ENCODE peak calls at places on chromosomes 3 and 15, in seven cellular contexts. R, B, Y, Q, O, Z and I are unnamed samples.
A peak's percentile ranks its signal among the peaks of the same experiment; 100 is the strongest.

GRCh38 chr3:16147226-16147625 is 27.3 kb upstream of the GALNT15 start:
- DNase-seq in R (no peak), B (no peak), Y (no peak), Q (no peak), O (no peak), Z (no peak), I (no peak)

GRCh38 chr3:100277255-100277800 is 16.5 kb downstream of the TBC1D23 start:
- DNase-seq in R (no peak), B (no peak), Y (no peak), Q (no peak), O (no peak), Z (no peak), I (no peak)

GRCh38 chr15:58221591-58222241 is 83.5 kb downstream of the AQP9 start:
- DNase-seq in R (peak; percentile 56), B (no peak), Y (no peak), Q (no peak), O (peak; percentile 72), Z (peak; percentile 46), I (no peak)

GRCh38 chr3:36196058-36196457 is 184.2 kb upstream of the STAC start:
- DNase-seq in R (no peak), B (no peak), Y (no peak), Q (no peak), O (no peak), Z (no peak), I (no peak)

GRCh38 chr3:93969443-93969842 is 4.3 kb downstream of the PROS1 start:
- DNase-seq in R (peak; percentile 6), B (no peak), Y (no peak), Q (no peak), O (peak; percentile 6), Z (no peak), I (peak; percentile 21)

GRCh38 chr3:61162965-61163364 is 88.3 kb downstream of the FHIT start:
- DNase-seq in R (no peak), B (no peak), Y (no peak), Q (no peak), O (no peak), Z (no peak), I (no peak)

GRCh38 chr3:141894524-141895176 is 18.2 kb downstream of the ATP1B3 start:
- DNase-seq in R (no peak), B (no peak), Y (no peak), Q (no peak), O (no peak), Z (peak; percentile 78), I (no peak)

GRCh38 chr3:135966349-135966695 is 794 bp downstream of the PPP2R3A start:
- DNase-seq in R (no peak), B (peak; percentile 57), Y (no peak), Q (no peak), O (no peak), Z (no peak), I (no peak)

GRCh38 chr3:72820405-72820804 is 27.8 kb downstream of the SHQ1 start:
- DNase-seq in R (no peak), B (no peak), Y (no peak), Q (no peak), O (no peak), Z (no peak), I (no peak)

GRCh38 chr15:26572606-26573350 is 200.1 kb downstream of the GABRB3 start:
- DNase-seq in R (no peak), B (no peak), Y (no peak), Q (no peak), O (no peak), Z (no peak), I (no peak)

GRCh38 chr3:63470745-63471144 is 181.7 kb upstream of the SNTN start:
- DNase-seq in R (no peak), B (no peak), Y (no peak), Q (no peak), O (no peak), Z (no peak), I (no peak)
- H3K4me3 ChIP-seq in R (no peak overlapping the region), B (no peak overlapping the region), Y (no peak overlapping the region), Q (no peak overlapping the region), O (no peak overlapping the region), Z (no peak overlapping the region), I (no peak overlapping the region)

GRCh38 chr3:185979721-185980121 is 41.9 kb upstream of the TRA2B start:
- DNase-seq in R (no peak), B (no peak), Y (no peak), Q (no peak), O (no peak), Z (no peak), I (no peak)

GRCh38 chr3:185981621-185982020 is 43.8 kb upstream of the TRA2B start:
- DNase-seq in R (no peak), B (no peak), Y (no peak), Q (no peak), O (no peak), Z (no peak), I (no peak)

GRCh38 chr3:185983495-185984141 is 45.8 kb upstream of the TRA2B start:
- DNase-seq in R (peak; percentile 87), B (peak; percentile 50), Y (peak; percentile 83), Q (peak; percentile 73), O (peak; percentile 61), Z (peak; percentile 68), I (peak; percentile 93)

GRCh38 chr3:185984203-185984602 is 46.4 kb upstream of the TRA2B start:
- DNase-seq in R (no peak), B (no peak), Y (no peak), Q (no peak), O (no peak), Z (no peak), I (no peak)

DNA sequence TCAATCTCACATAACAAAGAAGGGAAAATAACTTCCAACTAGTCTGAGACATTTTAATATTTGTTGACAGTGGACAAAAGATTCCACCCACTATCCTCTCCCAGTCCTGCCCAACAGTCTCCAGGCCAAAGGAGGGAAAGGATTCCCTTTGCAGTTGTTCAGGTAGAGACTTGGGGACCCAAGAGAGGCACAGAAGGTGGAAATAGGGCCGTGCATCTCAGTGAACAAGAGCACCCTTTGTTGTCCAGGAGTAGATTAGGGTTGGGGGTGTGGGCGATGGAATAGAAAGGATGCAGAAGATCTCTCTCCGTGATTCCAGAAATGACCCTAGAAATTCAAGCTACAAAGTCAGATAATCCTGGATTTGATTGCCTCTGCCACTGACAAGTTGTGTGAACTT is 44.8 kb upstream of the TRA2B start:
- DNase-seq in R (no peak), B (no peak), Y (no peak), Q (no peak), O (no peak), Z (no peak), I (no peak)
- TF ChIP-seq POLR2A in R (no peak), B (no peak), Y (no peak), Q (no peak), O (no peak), Z (no peak), I (no peak)

DNA sequence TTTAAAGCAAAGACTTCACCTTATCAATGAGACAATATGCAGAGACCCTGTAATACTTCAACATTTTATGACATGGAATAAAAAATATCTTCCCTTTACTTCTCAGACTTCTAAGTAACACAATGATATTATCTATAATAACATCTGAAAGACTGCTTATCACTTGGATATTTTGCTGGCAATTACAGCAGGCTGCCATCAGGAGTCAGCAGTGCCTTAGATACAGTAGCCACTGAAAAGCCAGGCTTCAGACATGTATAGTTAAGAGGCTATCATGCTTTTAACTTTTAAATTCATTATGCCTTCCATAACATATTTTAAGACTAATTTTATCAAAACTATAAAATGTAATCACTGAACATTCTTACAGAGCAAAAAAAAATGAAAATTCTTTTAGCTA is 227.5 kb downstream of the NEK10 start:
- DNase-seq in R (no peak), B (no peak), Y (no peak), Q (no peak), O (no peak), Z (peak; percentile 9), I (no peak)
- TF ChIP-seq CTCF in R (no peak), B (no peak), Y (no peak), Q (no peak), O (no peak), Z (peak; percentile 20), I (no peak)

GRCh38 chr3:69871256-69871655 is 128.3 kb upstream of the SAMMSON start:
- DNase-seq in R (no peak), B (no peak), Y (no peak), Q (no peak), O (no peak), Z (no peak), I (no peak)

GRCh38 chr3:69869021-69869420 is 129.8 kb downstream of the MITF start:
- DNase-seq in R (no peak), B (no peak), Y (no peak), Q (no peak), O (no peak), Z (no peak), I (no peak)

GRCh38 chr3:69871868-69872267 is 127.7 kb upstream of the SAMMSON start:
- DNase-seq in R (no peak), B (no peak), Y (no peak), Q (no peak), O (no peak), Z (no peak), I (no peak)

GRCh38 chr3:69869643-69870042 is 129.9 kb upstream of the SAMMSON start:
- DNase-seq in R (peak; percentile 6), B (no peak), Y (no peak), Q (no peak), O (no peak), Z (peak; percentile 0), I (no peak)

DNA sequence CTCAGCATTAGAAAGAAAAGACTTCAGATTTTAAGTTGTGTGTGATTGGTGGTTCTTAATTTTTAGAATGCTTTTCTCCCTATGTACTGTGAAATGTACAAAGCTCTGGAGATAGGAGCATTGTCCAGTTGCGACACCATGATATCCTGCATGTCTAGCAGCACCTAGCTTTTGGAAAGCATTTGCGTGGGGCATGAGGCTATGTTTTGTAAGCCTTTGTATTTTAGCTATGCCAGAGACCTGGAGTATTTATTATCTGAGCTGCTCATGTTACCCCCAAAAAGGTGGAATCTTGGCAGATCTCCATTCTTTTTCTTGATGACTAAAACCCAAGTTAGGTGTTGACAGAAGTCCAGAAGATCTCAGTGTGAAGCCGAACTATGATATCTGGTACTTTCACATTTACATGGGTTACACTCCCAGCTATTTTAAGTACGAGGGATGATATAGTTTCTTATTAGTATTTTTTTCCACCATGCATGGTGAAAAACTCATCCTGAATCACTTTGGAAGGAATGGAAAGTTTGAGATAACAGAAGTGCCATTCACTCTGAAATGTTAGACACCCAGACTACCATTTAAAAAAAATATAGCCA is 126.7 kb upstream of the SAMMSON start:
- DNase-seq in R (no peak), B (no peak), Y (no peak), Q (no peak), O (no peak), Z (no peak), I (no peak)
- H3K4me3 ChIP-seq in R (no peak overlapping the region), B (no peak overlapping the region), Y (no peak overlapping the region), Q (no peak overlapping the region), O (no peak overlapping the region), Z (no peak overlapping the region), I (no peak overlapping the region)

GRCh38 chr15:98727115-98728040 is 79.0 kb downstream of the IGF1R start:
- DNase-seq in R (no peak), B (peak; percentile 85), Y (peak; percentile 97), Q (peak; percentile 66), O (peak; percentile 98), Z (no peak), I (peak; percentile 96)
- TF ChIP-seq POLR2A in R (no peak), B (no peak), Y (no peak), Q (no peak), O (peak; percentile 21), Z (no peak), I (no peak)